ENCODE peak calls at places on chromosomes 7 and 10, in five cellular contexts. V is stimulated activated CD4-positive, alpha-beta T cell treated with anti-CD3 and anti-CD28 coated beads, Interleukin-2, amount 100 ng/mL, for 24 hours; H is T-helper 2 cell; G is NK-92 treated with Interleukin-12 subunit alpha and Interleukin-12 subunit beta, amount 100 ng/mL, for 24 hours; A is HS-27A. X is an unnamed sample.
A peak's percentile ranks its signal among the peaks of the same experiment; 100 is the strongest.

GRCh38 chr10:130654726-130655125 is 518.5 kb downstream of the GLRX3 start:
- DNase-seq in G (no peak), V (no peak), A (no peak), H (no peak), X (no peak)

GRCh38 chr10:51425431-51425830 is 274.0 kb downstream of the CSTF2T start:
- DNase-seq in H (no peak), G (no peak), A (no peak), V (no peak), X (no peak)

GRCh38 chr7:149209518-149210269 is 14.3 kb downstream of the ZNF282 start:
- DNase-seq in V (peak; percentile 89), A (no peak), H (no peak), G (no peak), X (no peak)

GRCh38 chr7:25949672-25950487 is 202.1 kb upstream of the NFE2L3 start:
- DNase-seq in A (no peak), V (no peak), H (no peak), G (no peak), X (no peak)

GRCh38 chr7:124996778-124997177 is 67.2 kb upstream of the POT1 start:
- DNase-seq in H (no peak), V (no peak), G (no peak), A (no peak), X (no peak)

GRCh38 chr7:50505553-50505952 is 55.4 kb upstream of the FIGNL1 start:
- DNase-seq in H (no peak), V (no peak), G (no peak), A (no peak), X (no peak)

GRCh38 chr7:18064242-18064838 is 36.7 kb upstream of the PRPS1L1 start:
- DNase-seq in G (no peak), H (no peak), A (no peak), V (peak; percentile 38), X (peak; percentile 10)

GRCh38 chr10:70918851-70919530 is 30.6 kb upstream of the PCBD1 start:
- DNase-seq in A (no peak), V (no peak), G (no peak), H (no peak), X (no peak)

GRCh38 chr10:103451871-103452713 is at the start of gene CALHM2:
- DNase-seq in V (peak; percentile 74), H (peak; percentile 28), A (no peak), G (no peak), X (no peak)

GRCh38 chr10:70508912-70509366 is 30.4 kb downstream of the PALD1 start:
- DNase-seq in A (no peak), H (no peak), G (no peak), V (no peak), X (no peak)

GRCh38 chr7:117385340-117386124 is 41.8 kb downstream of the ASZ1 start:
- DNase-seq in H (no peak), G (no peak), V (no peak), A (no peak), X (no peak)

GRCh38 chr10:89553064-89553734 is 17.8 kb upstream of the SLC16A12 start:
- DNase-seq in H (no peak), A (peak; percentile 72), V (no peak), G (no peak), X (peak; percentile 71)

GRCh38 chr10:80769700-80770160 is 232.0 kb downstream of the SH2D4B start:
- DNase-seq in V (no peak), A (no peak), G (no peak), H (no peak), X (no peak)

GRCh38 chr7:42495251-42495650 is 258.2 kb upstream of the GLI3 start:
- DNase-seq in A (no peak), H (no peak), V (no peak), G (no peak), X (no peak)

GRCh38 chr7:128353189-128353588 is 8.3 kb downstream of the PRRT4 start:
- DNase-seq in V (no peak), A (no peak), H (no peak), G (no peak), X (no peak)

GRCh38 chr7:132243463-132243862 is 332.8 kb downstream of the PLXNA4 start:
- DNase-seq in G (no peak), V (no peak), H (no peak), A (no peak), X (no peak)

GRCh38 chr10:88336316-88336715 is 246.8 kb downstream of the RNLS start:
- DNase-seq in H (no peak), V (no peak), G (no peak), A (no peak), X (no peak)

GRCh38 chr7:156493942-156494341 is 146.6 kb upstream of the RNF32 start:
- DNase-seq in G (no peak), A (no peak), H (no peak), V (no peak), X (no peak)

GRCh38 chr10:11804336-11804735 is 18.8 kb upstream of the PROSER2 start:
- DNase-seq in H (no peak), V (no peak), A (no peak), G (no peak), X (no peak)

GRCh38 chr10:47318706-47319105 is 3.5 kb upstream of the GDF2 start:
- DNase-seq in A (no peak), V (no peak), G (no peak), H (no peak), X (no peak)

GRCh38 chr7:91656486-91657237 is 223.8 kb downstream of the MTERF1 start:
- DNase-seq in V (no peak), H (no peak), A (no peak), G (no peak), X (no peak)

GRCh38 chr10:62038609-62039190 is 137.2 kb downstream of the ARID5B start:
- DNase-seq in V (peak; percentile 71), H (peak; percentile 38), A (no peak), G (peak; percentile 10), X (peak; percentile 72)

GRCh38 chr10:24463683-24464426 is 254.9 kb downstream of the KIAA1217 start:
- DNase-seq in G (no peak), A (no peak), H (no peak), V (peak; percentile 6), X (no peak)

GRCh38 chr10:72321248-72322029 is 33.3 kb downstream of the DNAJB12 start:
- DNase-seq in A (no peak), G (peak; percentile 29), V (no peak), H (no peak), X (no peak)

GRCh38 chr7:25124485-25125136 is 449 bp downstream of the CYCS start:
- DNase-seq in V (peak; percentile 32), A (peak; percentile 8), G (peak; percentile 20), H (peak; percentile 18), X (no peak)

GRCh38 chr10:42875792-42876191 is 93.2 kb downstream of the BMS1 start:
- DNase-seq in G (no peak), V (no peak), H (no peak), A (no peak), X (no peak)

GRCh38 chr7:114130860-114131259 is 212.1 kb upstream of the PPP1R3A start:
- DNase-seq in G (no peak), A (no peak), V (no peak), H (no peak), X (no peak)

GRCh38 chr10:5622586-5622985 is 43.8 kb downstream of the ASB13 start:
- DNase-seq in H (no peak), G (no peak), A (no peak), V (no peak), X (no peak)

GRCh38 chr7:158642149-158642548 is 54.5 kb upstream of the PTPRN2 start:
- DNase-seq in H (no peak), V (no peak), A (no peak), G (no peak), X (no peak)

GRCh38 chr7:129168219-129168991 is 20.0 kb upstream of the SMO start:
- DNase-seq in V (no peak), H (no peak), G (no peak), A (no peak), X (no peak)

GRCh38 chr10:42930516-42931205 is 146.2 kb upstream of the RET start:
- DNase-seq in V (no peak), G (no peak), A (no peak), H (no peak), X (no peak)